ENCODE peak calls at places on chromosomes 6 and 20, in five cellular contexts. One of them, this sample, is unnamed.

GRCh38 chr6:6686748-6687601 is 98.5 kb downstream of the LY86 start:
- DNase-seq in neural progenitor cell: peak
- DNase-seq in GM23248: peak
- DNase-seq in SK-N-SH: peak
- DNase-seq in PC-3: peak
- DNase-seq in this sample: peak

GRCh38 chr6:52881996-52882841 is 27.3 kb downstream of the GSTA3 start:
- DNase-seq in SK-N-SH: peak
- DNase-seq in PC-3: peak
- DNase-seq in GM23248: peak
- DNase-seq in neural progenitor cell: peak
- DNase-seq in this sample: peak

GRCh38 chr6:47653706-47654105 is 44.7 kb upstream of the ADGRF4 start:
- DNase-seq in GM23248: no peak
- DNase-seq in SK-N-SH: no peak
- DNase-seq in neural progenitor cell: no peak
- DNase-seq in PC-3: peak
- DNase-seq in this sample: no peak

GRCh38 chr6:13708679-13709261 is 2.9 kb downstream of the RANBP9 start:
- DNase-seq in PC-3: peak
- DNase-seq in GM23248: peak
- DNase-seq in neural progenitor cell: no peak
- DNase-seq in SK-N-SH: no peak
- DNase-seq in this sample: no peak

GRCh38 chr20:53104889-53105288 is 132.7 kb downstream of the TSHZ2 start:
- DNase-seq in PC-3: no peak
- DNase-seq in neural progenitor cell: no peak
- DNase-seq in GM23248: peak
- DNase-seq in SK-N-SH: no peak
- DNase-seq in this sample: no peak

GRCh38 chr20:24650091-24650490 is 180.7 kb downstream of the SYNDIG1 start:
- DNase-seq in neural progenitor cell: no peak
- DNase-seq in PC-3: peak
- DNase-seq in GM23248: peak
- DNase-seq in SK-N-SH: no peak
- DNase-seq in this sample: no peak

GRCh38 chr20:703010-703409 is 27.4 kb upstream of the SCRT2 start:
- DNase-seq in neural progenitor cell: no peak
- DNase-seq in PC-3: no peak
- DNase-seq in GM23248: no peak
- DNase-seq in SK-N-SH: no peak
- DNase-seq in this sample: no peak

GRCh38 chr6:15628499-15629131 is 34.2 kb downstream of the DTNBP1 start:
- DNase-seq in SK-N-SH: no peak
- DNase-seq in PC-3: peak
- DNase-seq in GM23248: peak
- DNase-seq in neural progenitor cell: no peak
- DNase-seq in this sample: no peak

GRCh38 chr6:11277275-11278206 is 45.1 kb upstream of the NEDD9 start:
- DNase-seq in PC-3: peak
- DNase-seq in neural progenitor cell: peak
- DNase-seq in SK-N-SH: no peak
- DNase-seq in GM23248: peak
- DNase-seq in this sample: no peak

GRCh38 chr6:437042-437402 is 45.5 kb downstream of the IRF4 start:
- DNase-seq in GM23248: peak
- DNase-seq in neural progenitor cell: no peak
- DNase-seq in PC-3: peak
- DNase-seq in SK-N-SH: peak
- DNase-seq in this sample: no peak

GRCh38 chr20:63234693-63235398 is 859 bp upstream of the BIRC7 start:
- DNase-seq in SK-N-SH: no peak
- DNase-seq in GM23248: peak
- DNase-seq in neural progenitor cell: peak
- DNase-seq in PC-3: peak
- DNase-seq in this sample: no peak

GRCh38 chr20:59013959-59014608 is 5.1 kb upstream of the TUBB1 start:
- DNase-seq in neural progenitor cell: no peak
- DNase-seq in SK-N-SH: no peak
- DNase-seq in PC-3: no peak
- DNase-seq in GM23248: peak
- DNase-seq in this sample: no peak

GRCh38 chr6:44116643-44117382 is 10.4 kb downstream of the MRPL14 start:
- DNase-seq in SK-N-SH: no peak
- DNase-seq in GM23248: peak
- DNase-seq in PC-3: peak
- DNase-seq in neural progenitor cell: no peak
- DNase-seq in this sample: no peak

GRCh38 chr6:44119704-44120262 is 7.5 kb downstream of the MRPL14 start:
- DNase-seq in GM23248: peak
- DNase-seq in PC-3: peak
- DNase-seq in SK-N-SH: no peak
- DNase-seq in neural progenitor cell: no peak
- DNase-seq in this sample: no peak

GRCh38 chr6:44117397-44118128 is 9.7 kb downstream of the MRPL14 start:
- DNase-seq in SK-N-SH: no peak
- DNase-seq in GM23248: peak
- DNase-seq in PC-3: peak
- DNase-seq in neural progenitor cell: no peak
- DNase-seq in this sample: peak

GRCh38 chr6:44113396-44113795 is 13.9 kb downstream of the MRPL14 start:
- DNase-seq in neural progenitor cell: no peak
- DNase-seq in SK-N-SH: peak
- DNase-seq in PC-3: no peak
- DNase-seq in GM23248: peak
- DNase-seq in this sample: no peak

GRCh38 chr6:44115866-44116265 is 11.4 kb downstream of the MRPL14 start:
- DNase-seq in neural progenitor cell: no peak
- DNase-seq in SK-N-SH: no peak
- DNase-seq in GM23248: peak
- DNase-seq in PC-3: peak
- DNase-seq in this sample: peak
- TF ChIP-seq EZH2phosphoT487 in neural progenitor cell: no peak
- TF ChIP-seq EZH2phosphoT487 in SK-N-SH: no peak
- TF ChIP-seq EZH2phosphoT487 in GM23248: no peak
- TF ChIP-seq EZH2phosphoT487 in PC-3: no peak
- TF ChIP-seq EZH2phosphoT487 in this sample: no peak

DNA sequence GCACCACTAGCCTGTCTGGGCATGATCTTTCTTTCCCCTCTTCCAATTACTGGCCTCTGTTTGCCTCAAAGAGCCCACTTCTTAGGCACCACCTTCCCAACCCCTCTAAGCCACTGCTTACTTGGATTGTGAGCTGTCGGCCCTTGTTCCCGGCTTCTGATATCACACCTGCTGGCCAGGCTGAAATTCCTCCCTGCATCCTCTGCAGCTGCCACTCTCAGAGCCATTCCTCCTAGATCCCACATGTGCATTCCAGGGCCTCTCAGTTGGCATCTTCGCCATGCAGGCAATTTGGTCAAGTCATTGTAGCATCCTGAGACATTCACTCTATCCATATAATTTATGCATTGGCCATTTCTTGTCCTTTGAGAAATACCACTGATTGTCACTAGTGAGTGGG is 135.9 kb downstream of the OLIG3 start:
- DNase-seq in SK-N-SH: no peak
- DNase-seq in GM23248: no peak
- DNase-seq in neural progenitor cell: peak
- DNase-seq in PC-3: no peak
- DNase-seq in this sample: no peak
- H3K9ac ChIP-seq in SK-N-SH: no peak
- H3K9ac ChIP-seq in GM23248: no peak
- H3K9ac ChIP-seq in neural progenitor cell: no peak
- H3K9ac ChIP-seq in PC-3: no peak
- H3K9ac ChIP-seq in this sample: no peak

GRCh38 chr6:166726193-166726592 is 99.1 kb upstream of the RPS6KA2 start:
- DNase-seq in SK-N-SH: no peak
- DNase-seq in PC-3: peak
- DNase-seq in neural progenitor cell: no peak
- DNase-seq in GM23248: peak
- DNase-seq in this sample: no peak
- TF ChIP-seq EZH2phosphoT487 in SK-N-SH: no peak
- TF ChIP-seq EZH2phosphoT487 in PC-3: no peak
- TF ChIP-seq EZH2phosphoT487 in neural progenitor cell: no peak
- TF ChIP-seq EZH2phosphoT487 in GM23248: no peak
- TF ChIP-seq EZH2phosphoT487 in this sample: no peak

DNA sequence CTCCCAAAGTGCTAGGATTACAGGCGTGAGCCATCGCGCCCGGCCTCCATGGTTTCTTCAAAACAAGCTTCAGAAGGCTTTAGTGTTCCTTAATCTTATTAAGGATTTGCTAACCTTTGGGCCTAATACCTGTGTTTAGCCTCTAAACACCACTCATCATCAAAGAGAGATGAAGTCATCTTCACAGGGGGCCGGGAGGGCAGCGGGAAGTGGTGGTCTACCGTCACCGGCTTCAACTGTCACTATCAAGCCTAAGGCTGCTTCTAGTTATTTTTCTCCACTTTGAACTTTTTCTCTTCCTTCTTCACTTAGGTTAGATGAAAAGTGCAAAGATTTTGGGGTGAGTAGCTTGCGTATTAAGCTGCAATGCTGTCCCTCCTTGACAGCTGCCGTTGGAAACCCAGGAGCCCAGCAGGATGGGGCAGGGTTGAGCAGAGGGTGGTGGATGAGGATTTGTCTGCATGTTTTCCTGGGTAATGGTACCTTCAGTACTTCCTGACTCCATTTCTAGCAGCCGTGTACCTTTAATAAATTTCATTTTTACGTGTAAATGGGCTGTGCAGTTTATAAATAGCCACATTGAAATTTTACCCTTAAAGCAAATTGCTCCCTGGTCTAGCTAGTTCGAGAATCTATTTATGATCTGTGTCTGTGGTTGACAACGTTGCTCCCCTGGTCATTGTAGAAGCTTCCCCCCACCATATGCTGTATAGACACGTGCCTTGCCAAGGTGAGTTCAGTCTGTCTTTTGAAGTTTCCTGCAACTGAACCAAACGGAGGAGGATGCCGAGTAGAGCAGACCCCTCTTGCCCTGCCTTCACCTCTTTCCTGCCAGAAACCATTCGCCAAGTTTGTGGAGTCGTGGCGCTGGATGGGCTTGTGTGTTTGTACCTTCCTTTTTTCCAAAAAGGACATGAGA is 64.8 kb downstream of the SYNJ2 start:
- DNase-seq in SK-N-SH: no peak
- DNase-seq in GM23248: peak
- DNase-seq in neural progenitor cell: no peak
- DNase-seq in PC-3: no peak
- DNase-seq in this sample: no peak
- H3K9ac ChIP-seq in SK-N-SH: no peak
- H3K9ac ChIP-seq in GM23248: peak
- H3K9ac ChIP-seq in neural progenitor cell: no peak
- H3K9ac ChIP-seq in PC-3: no peak
- H3K9ac ChIP-seq in this sample: no peak

DNA sequence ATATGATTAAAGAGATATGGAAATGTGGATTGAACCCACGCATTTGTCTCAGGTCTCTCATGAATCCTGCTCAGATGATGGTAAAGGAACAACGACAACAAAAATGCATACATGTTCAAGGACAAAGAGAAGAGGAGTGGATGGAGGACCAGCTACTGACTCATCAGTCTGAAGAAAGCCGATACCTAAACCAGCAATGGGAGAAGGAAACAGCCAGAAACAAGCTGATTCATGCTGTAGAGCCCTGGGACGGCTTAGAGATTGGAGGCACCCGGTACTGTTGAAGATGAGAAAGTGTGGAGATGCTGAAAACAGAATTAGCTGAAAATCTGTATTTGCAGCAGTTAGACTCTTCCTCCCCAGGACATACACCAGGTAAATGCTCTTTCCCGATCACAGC is 14.4 kb upstream of the RIPPLY2 start:
- DNase-seq in PC-3: peak
- DNase-seq in neural progenitor cell: no peak
- DNase-seq in GM23248: no peak
- DNase-seq in SK-N-SH: no peak
- DNase-seq in this sample: no peak
- TF ChIP-seq EZH2phosphoT487 in PC-3: no peak
- TF ChIP-seq EZH2phosphoT487 in neural progenitor cell: no peak
- TF ChIP-seq EZH2phosphoT487 in GM23248: no peak
- TF ChIP-seq EZH2phosphoT487 in SK-N-SH: no peak
- TF ChIP-seq EZH2phosphoT487 in this sample: no peak

This sample was measured in MM.1S.